ENCODE peak calls at places on chromosomes 16 and 17, in ten cellular contexts. C is NCI-H1417 treated with DMSO at 0.1 percent for 48 hours, X is HEK293T, I is SW480, K is cardiac muscle cell, P is aorta, Z is NCI-H510A, G is D341Med, F is heart left ventricle, T is esophagus squamous epithelium. M is an unnamed sample.

GRCh38 chr16:80527297-80527696 is 13.5 kb upstream of the DYNLRB2 start:
- DNase-seq in I (peak; percentile 32), T (no peak), G (peak; percentile 15), Z (no peak), C (no peak), X (peak; percentile 34), K (peak; percentile 9), F (no peak), P (peak; percentile 51), M (no peak)

GRCh38 chr16:29862383-29862883 is 593 bp downstream of the CDIPT start:
- DNase-seq in F (no peak), C (no peak), K (peak; percentile 43), Z (peak; percentile 26), T (no peak), P (no peak), I (peak; percentile 43), X (no peak), G (peak; percentile 50), M (no peak)

GRCh38 chr17:57356722-57357391 is 100.5 kb downstream of the MSI2 start:
- DNase-seq in I (no peak), F (no peak), Z (no peak), T (no peak), G (no peak), X (no peak), K (no peak), C (no peak), P (no peak), M (no peak)

GRCh38 chr16:27228621-27229501 is 25.5 kb downstream of the KDM8 start:
- DNase-seq in I (no peak), P (peak; percentile 55), X (no peak), C (no peak), T (no peak), F (peak; percentile 59), G (no peak), K (peak; percentile 59), Z (peak; percentile 71), M (no peak)

GRCh38 chr17:50447870-50448573 is 20.7 kb downstream of the CHAD start:
- DNase-seq in X (no peak), T (no peak), I (no peak), P (no peak), G (no peak), C (no peak), K (no peak), F (no peak), Z (peak; percentile 92), M (no peak)

GRCh38 chr16:30354423-30355143 is 525 bp downstream of the CD2BP2 start:
- DNase-seq in G (no peak), K (peak; percentile 57), X (no peak), T (no peak), Z (no peak), F (peak; percentile 36), C (no peak), P (peak; percentile 51), I (no peak), M (no peak)

GRCh38 chr17:14672830-14673229 is 371.9 kb downstream of the HS3ST3B1 start:
- DNase-seq in G (no peak), T (no peak), F (no peak), X (no peak), Z (no peak), K (peak; percentile 4), C (no peak), P (peak; percentile 40), I (peak; percentile 4), M (no peak)

GRCh38 chr16:57106767-57107166 is 14.4 kb downstream of the CPNE2 start:
- DNase-seq in Z (no peak), K (no peak), C (no peak), P (no peak), F (peak; percentile 74), G (no peak), I (no peak), T (no peak), X (no peak), M (no peak)

GRCh38 chr17:3983945-3984484 is 19.8 kb upstream of the ATP2A3 start:
- DNase-seq in K (no peak), X (no peak), T (no peak), Z (no peak), G (peak; percentile 16), C (no peak), I (no peak), P (no peak), F (peak; percentile 65), M (no peak)

GRCh38 chr16:11005611-11005975 is 61.2 kb downstream of the CLEC16A start:
- DNase-seq in X (no peak), Z (no peak), C (no peak), G (no peak), K (no peak), P (no peak), F (no peak), T (no peak), I (no peak), M (no peak)

GRCh38 chr16:22188595-22189442 is 17.3 kb upstream of the EEF2K start:
- DNase-seq in K (peak; percentile 84), T (no peak), I (peak; percentile 81), C (peak; percentile 12), P (peak; percentile 79), Z (peak; percentile 60), G (peak; percentile 58), X (peak; percentile 65), F (peak; percentile 66), M (peak; percentile 71)

GRCh38 chr16:29819506-29819905 is 756 bp upstream of the MVP start:
- DNase-seq in I (no peak), P (peak; percentile 46), F (no peak), T (no peak), C (no peak), G (peak; percentile 52), X (no peak), Z (no peak), K (no peak), M (no peak)

GRCh38 chr17:29179232-29180036 is 764 bp downstream of the MYO18A start:
- DNase-seq in F (peak; percentile 81), K (peak; percentile 72), T (no peak), P (no peak), C (no peak), X (no peak), Z (peak; percentile 27), G (peak; percentile 87), I (peak; percentile 86), M (no peak)